ENCODE peak calls at places on chromosomes 5 and 9, in seven cellular contexts. One of them, this sample, is unnamed.

GRCh38 chr9:76077537-76077936 is 187.1 kb downstream of the PCSK5 start:
- DNase-seq in kidney tubule cell: no peak
- DNase-seq in stimulated activated CD4-positive, alpha-beta T cell treated with anti-CD3 and anti-CD28 coated beads, Interleukin-4, amount 100 ng/mL, for 4 hours: no peak
- DNase-seq in GM13977: no peak
- DNase-seq in C1 segment of cervical spinal cord: no peak
- DNase-seq in amniotic stem cell: no peak
- DNase-seq in heart right ventricle: no peak
- DNase-seq in this sample: no peak

GRCh38 chr9:84439253-84439652 is 98.7 kb upstream of the SLC28A3 start:
- DNase-seq in C1 segment of cervical spinal cord: no peak
- DNase-seq in amniotic stem cell: no peak
- DNase-seq in stimulated activated CD4-positive, alpha-beta T cell treated with anti-CD3 and anti-CD28 coated beads, Interleukin-4, amount 100 ng/mL, for 4 hours: no peak
- DNase-seq in GM13977: no peak
- DNase-seq in kidney tubule cell: no peak
- DNase-seq in heart right ventricle: no peak
- DNase-seq in this sample: no peak

GRCh38 chr9:126804696-126805545 is at the start of gene ZBTB43:
- DNase-seq in stimulated activated CD4-positive, alpha-beta T cell treated with anti-CD3 and anti-CD28 coated beads, Interleukin-4, amount 100 ng/mL, for 4 hours: peak
- DNase-seq in GM13977: peak
- DNase-seq in heart right ventricle: peak
- DNase-seq in amniotic stem cell: peak
- DNase-seq in kidney tubule cell: peak
- DNase-seq in C1 segment of cervical spinal cord: peak
- DNase-seq in this sample: peak

GRCh38 chr9:21546949-21547348 is 64.8 kb upstream of the IFNE start:
- DNase-seq in amniotic stem cell: no peak
- DNase-seq in kidney tubule cell: no peak
- DNase-seq in heart right ventricle: no peak
- DNase-seq in GM13977: no peak
- DNase-seq in stimulated activated CD4-positive, alpha-beta T cell treated with anti-CD3 and anti-CD28 coated beads, Interleukin-4, amount 100 ng/mL, for 4 hours: no peak
- DNase-seq in C1 segment of cervical spinal cord: no peak
- DNase-seq in this sample: no peak

GRCh38 chr5:179759961-179760541 is 27.4 kb downstream of the MAML1 start:
- DNase-seq in kidney tubule cell: no peak
- DNase-seq in GM13977: peak
- DNase-seq in amniotic stem cell: no peak
- DNase-seq in C1 segment of cervical spinal cord: no peak
- DNase-seq in heart right ventricle: no peak
- DNase-seq in stimulated activated CD4-positive, alpha-beta T cell treated with anti-CD3 and anti-CD28 coated beads, Interleukin-4, amount 100 ng/mL, for 4 hours: peak
- DNase-seq in this sample: peak

GRCh38 chr9:25427290-25427689 is 251.0 kb downstream of the TUSC1 start:
- DNase-seq in stimulated activated CD4-positive, alpha-beta T cell treated with anti-CD3 and anti-CD28 coated beads, Interleukin-4, amount 100 ng/mL, for 4 hours: no peak
- DNase-seq in GM13977: no peak
- DNase-seq in kidney tubule cell: no peak
- DNase-seq in amniotic stem cell: no peak
- DNase-seq in heart right ventricle: no peak
- DNase-seq in C1 segment of cervical spinal cord: no peak
- DNase-seq in this sample: no peak

GRCh38 chr5:141783599-141784296 is 94.5 kb downstream of the PCDH1 start:
- DNase-seq in amniotic stem cell: no peak
- DNase-seq in stimulated activated CD4-positive, alpha-beta T cell treated with anti-CD3 and anti-CD28 coated beads, Interleukin-4, amount 100 ng/mL, for 4 hours: no peak
- DNase-seq in GM13977: no peak
- DNase-seq in kidney tubule cell: peak
- DNase-seq in heart right ventricle: no peak
- DNase-seq in C1 segment of cervical spinal cord: no peak
- DNase-seq in this sample: peak

GRCh38 chr5:83911367-83911919 is 190.8 kb upstream of the HAPLN1 start:
- DNase-seq in GM13977: no peak
- DNase-seq in stimulated activated CD4-positive, alpha-beta T cell treated with anti-CD3 and anti-CD28 coated beads, Interleukin-4, amount 100 ng/mL, for 4 hours: no peak
- DNase-seq in C1 segment of cervical spinal cord: no peak
- DNase-seq in kidney tubule cell: no peak
- DNase-seq in amniotic stem cell: no peak
- DNase-seq in heart right ventricle: no peak
- DNase-seq in this sample: no peak

GRCh38 chr9:107447834-107448233 is 41.7 kb downstream of the KLF4 start:
- DNase-seq in stimulated activated CD4-positive, alpha-beta T cell treated with anti-CD3 and anti-CD28 coated beads, Interleukin-4, amount 100 ng/mL, for 4 hours: no peak
- DNase-seq in GM13977: no peak
- DNase-seq in amniotic stem cell: no peak
- DNase-seq in heart right ventricle: no peak
- DNase-seq in C1 segment of cervical spinal cord: no peak
- DNase-seq in kidney tubule cell: no peak
- DNase-seq in this sample: no peak

GRCh38 chr5:1204693-1205242 is 3.4 kb downstream of the SLC6A19 start:
- DNase-seq in heart right ventricle: no peak
- DNase-seq in amniotic stem cell: no peak
- DNase-seq in stimulated activated CD4-positive, alpha-beta T cell treated with anti-CD3 and anti-CD28 coated beads, Interleukin-4, amount 100 ng/mL, for 4 hours: no peak
- DNase-seq in C1 segment of cervical spinal cord: no peak
- DNase-seq in GM13977: no peak
- DNase-seq in kidney tubule cell: peak
- DNase-seq in this sample: peak

GRCh38 chr9:136031741-136032638 is 63.1 kb downstream of the NACC2 start:
- DNase-seq in GM13977: no peak
- DNase-seq in kidney tubule cell: no peak
- DNase-seq in heart right ventricle: no peak
- DNase-seq in C1 segment of cervical spinal cord: no peak
- DNase-seq in stimulated activated CD4-positive, alpha-beta T cell treated with anti-CD3 and anti-CD28 coated beads, Interleukin-4, amount 100 ng/mL, for 4 hours: no peak
- DNase-seq in amniotic stem cell: no peak
- DNase-seq in this sample: no peak

GRCh38 chr9:125984461-125984860 is 237.3 kb downstream of the PBX3 start:
- DNase-seq in stimulated activated CD4-positive, alpha-beta T cell treated with anti-CD3 and anti-CD28 coated beads, Interleukin-4, amount 100 ng/mL, for 4 hours: no peak
- DNase-seq in GM13977: no peak
- DNase-seq in heart right ventricle: no peak
- DNase-seq in C1 segment of cervical spinal cord: no peak
- DNase-seq in amniotic stem cell: no peak
- DNase-seq in kidney tubule cell: no peak
- DNase-seq in this sample: no peak

GRCh38 chr5:149750596-149750995 is 20.5 kb downstream of the PPARGC1B start:
- DNase-seq in kidney tubule cell: no peak
- DNase-seq in stimulated activated CD4-positive, alpha-beta T cell treated with anti-CD3 and anti-CD28 coated beads, Interleukin-4, amount 100 ng/mL, for 4 hours: no peak
- DNase-seq in amniotic stem cell: no peak
- DNase-seq in GM13977: no peak
- DNase-seq in C1 segment of cervical spinal cord: no peak
- DNase-seq in heart right ventricle: no peak
- DNase-seq in this sample: no peak

GRCh38 chr5:135457424-135458071 is 5.4 kb upstream of the TIFAB start:
- DNase-seq in stimulated activated CD4-positive, alpha-beta T cell treated with anti-CD3 and anti-CD28 coated beads, Interleukin-4, amount 100 ng/mL, for 4 hours: peak
- DNase-seq in GM13977: peak
- DNase-seq in C1 segment of cervical spinal cord: no peak
- DNase-seq in amniotic stem cell: no peak
- DNase-seq in heart right ventricle: peak
- DNase-seq in kidney tubule cell: peak
- DNase-seq in this sample: peak

GRCh38 chr9:127968717-127969383 is 11.9 kb downstream of the EEIG1 start:
- DNase-seq in stimulated activated CD4-positive, alpha-beta T cell treated with anti-CD3 and anti-CD28 coated beads, Interleukin-4, amount 100 ng/mL, for 4 hours: no peak
- DNase-seq in GM13977: no peak
- DNase-seq in kidney tubule cell: peak
- DNase-seq in amniotic stem cell: peak
- DNase-seq in C1 segment of cervical spinal cord: no peak
- DNase-seq in heart right ventricle: peak
- DNase-seq in this sample: peak

GRCh38 chr9:131290039-131290766 is 680 bp downstream of the PLPP7 start:
- DNase-seq in stimulated activated CD4-positive, alpha-beta T cell treated with anti-CD3 and anti-CD28 coated beads, Interleukin-4, amount 100 ng/mL, for 4 hours: no peak
- DNase-seq in amniotic stem cell: no peak
- DNase-seq in C1 segment of cervical spinal cord: no peak
- DNase-seq in kidney tubule cell: no peak
- DNase-seq in GM13977: no peak
- DNase-seq in heart right ventricle: no peak
- DNase-seq in this sample: no peak

GRCh38 chr9:114382951-114383865 is 4.6 kb downstream of the AKNA start:
- DNase-seq in C1 segment of cervical spinal cord: no peak
- DNase-seq in GM13977: peak
- DNase-seq in stimulated activated CD4-positive, alpha-beta T cell treated with anti-CD3 and anti-CD28 coated beads, Interleukin-4, amount 100 ng/mL, for 4 hours: peak
- DNase-seq in kidney tubule cell: no peak
- DNase-seq in amniotic stem cell: no peak
- DNase-seq in heart right ventricle: peak
- DNase-seq in this sample: no peak

GRCh38 chr5:15009420-15009819 is 137.8 kb upstream of the ANKH start:
- DNase-seq in kidney tubule cell: peak
- DNase-seq in stimulated activated CD4-positive, alpha-beta T cell treated with anti-CD3 and anti-CD28 coated beads, Interleukin-4, amount 100 ng/mL, for 4 hours: no peak
- DNase-seq in heart right ventricle: peak
- DNase-seq in C1 segment of cervical spinal cord: no peak
- DNase-seq in GM13977: no peak
- DNase-seq in amniotic stem cell: no peak
- DNase-seq in this sample: peak

GRCh38 chr5:62268239-62268638 is 37.8 kb upstream of the KIF2A start:
- DNase-seq in stimulated activated CD4-positive, alpha-beta T cell treated with anti-CD3 and anti-CD28 coated beads, Interleukin-4, amount 100 ng/mL, for 4 hours: no peak
- DNase-seq in heart right ventricle: no peak
- DNase-seq in amniotic stem cell: no peak
- DNase-seq in GM13977: no peak
- DNase-seq in C1 segment of cervical spinal cord: no peak
- DNase-seq in kidney tubule cell: peak
- DNase-seq in this sample: peak

This sample was measured in M059J.